ENCODE peak calls at places on chromosomes 11 and 22, in seven cellular contexts. One of them, this sample, is unnamed.

GRCh38 chr11:132925825-132926469 is 606.4 kb downstream of the OPCML start:
- DNase-seq in stimulated activated CD4-positive, alpha-beta T cell treated with anti-CD3 and anti-CD28 coated beads, Interleukin-1b, Interleukin-23, amount 100 ng/mL, for 1 hour: no peak
- DNase-seq in HFFc6: no peak
- DNase-seq in non-pigmented ciliary epithelial cell: no peak
- DNase-seq in naive thymus-derived CD8-positive, alpha-beta T cell: no peak
- DNase-seq in H54: no peak
- DNase-seq in cardiac fibroblast: no peak
- DNase-seq in this sample: no peak

GRCh38 chr11:83713701-83714100 is 427.5 kb upstream of the CCDC90B start:
- DNase-seq in stimulated activated CD4-positive, alpha-beta T cell treated with anti-CD3 and anti-CD28 coated beads, Interleukin-1b, Interleukin-23, amount 100 ng/mL, for 1 hour: no peak
- DNase-seq in HFFc6: peak
- DNase-seq in non-pigmented ciliary epithelial cell: peak
- DNase-seq in naive thymus-derived CD8-positive, alpha-beta T cell: no peak
- DNase-seq in H54: no peak
- DNase-seq in cardiac fibroblast: peak
- DNase-seq in this sample: no peak

GRCh38 chr22:37457093-37457893 is 28.9 kb downstream of the MFNG start:
- DNase-seq in stimulated activated CD4-positive, alpha-beta T cell treated with anti-CD3 and anti-CD28 coated beads, Interleukin-1b, Interleukin-23, amount 100 ng/mL, for 1 hour: peak
- DNase-seq in HFFc6: peak
- DNase-seq in non-pigmented ciliary epithelial cell: no peak
- DNase-seq in naive thymus-derived CD8-positive, alpha-beta T cell: peak
- DNase-seq in H54: peak
- DNase-seq in cardiac fibroblast: peak
- DNase-seq in this sample: no peak

GRCh38 chr11:105000797-105001196 is 22.2 kb downstream of the CASP5 start:
- DNase-seq in stimulated activated CD4-positive, alpha-beta T cell treated with anti-CD3 and anti-CD28 coated beads, Interleukin-1b, Interleukin-23, amount 100 ng/mL, for 1 hour: peak
- DNase-seq in HFFc6: no peak
- DNase-seq in non-pigmented ciliary epithelial cell: no peak
- DNase-seq in naive thymus-derived CD8-positive, alpha-beta T cell: peak
- DNase-seq in H54: no peak
- DNase-seq in cardiac fibroblast: no peak
- DNase-seq in this sample: no peak

GRCh38 chr22:37657590-37658132 is 862 bp upstream of the PDXP start:
- DNase-seq in stimulated activated CD4-positive, alpha-beta T cell treated with anti-CD3 and anti-CD28 coated beads, Interleukin-1b, Interleukin-23, amount 100 ng/mL, for 1 hour: no peak
- DNase-seq in HFFc6: peak
- DNase-seq in non-pigmented ciliary epithelial cell: no peak
- DNase-seq in naive thymus-derived CD8-positive, alpha-beta T cell: no peak
- DNase-seq in H54: peak
- DNase-seq in cardiac fibroblast: no peak
- DNase-seq in this sample: no peak

GRCh38 chr11:115921540-115921939 is 417.3 kb upstream of the CADM1 start:
- DNase-seq in stimulated activated CD4-positive, alpha-beta T cell treated with anti-CD3 and anti-CD28 coated beads, Interleukin-1b, Interleukin-23, amount 100 ng/mL, for 1 hour: no peak
- DNase-seq in HFFc6: no peak
- DNase-seq in non-pigmented ciliary epithelial cell: no peak
- DNase-seq in naive thymus-derived CD8-positive, alpha-beta T cell: no peak
- DNase-seq in H54: no peak
- DNase-seq in cardiac fibroblast: no peak
- DNase-seq in this sample: no peak

GRCh38 chr11:26780686-26781085 is 58.8 kb upstream of the SLC5A12 start:
- DNase-seq in stimulated activated CD4-positive, alpha-beta T cell treated with anti-CD3 and anti-CD28 coated beads, Interleukin-1b, Interleukin-23, amount 100 ng/mL, for 1 hour: no peak
- DNase-seq in HFFc6: peak
- DNase-seq in non-pigmented ciliary epithelial cell: peak
- DNase-seq in naive thymus-derived CD8-positive, alpha-beta T cell: no peak
- DNase-seq in H54: no peak
- DNase-seq in cardiac fibroblast: no peak
- DNase-seq in this sample: no peak

GRCh38 chr11:28697920-28698827 is 590.0 kb downstream of the METTL15 start:
- DNase-seq in stimulated activated CD4-positive, alpha-beta T cell treated with anti-CD3 and anti-CD28 coated beads, Interleukin-1b, Interleukin-23, amount 100 ng/mL, for 1 hour: peak
- DNase-seq in HFFc6: no peak
- DNase-seq in non-pigmented ciliary epithelial cell: no peak
- DNase-seq in naive thymus-derived CD8-positive, alpha-beta T cell: no peak
- DNase-seq in H54: no peak
- DNase-seq in cardiac fibroblast: peak
- DNase-seq in this sample: no peak

GRCh38 chr22:31442768-31443489 is 43.5 kb downstream of the DRG1 start:
- DNase-seq in stimulated activated CD4-positive, alpha-beta T cell treated with anti-CD3 and anti-CD28 coated beads, Interleukin-1b, Interleukin-23, amount 100 ng/mL, for 1 hour: no peak
- DNase-seq in HFFc6: no peak
- DNase-seq in non-pigmented ciliary epithelial cell: no peak
- DNase-seq in naive thymus-derived CD8-positive, alpha-beta T cell: no peak
- DNase-seq in H54: no peak
- DNase-seq in cardiac fibroblast: no peak
- DNase-seq in this sample: no peak

GRCh38 chr22:43267332-43267731 is 75.8 kb downstream of the SCUBE1 start:
- DNase-seq in stimulated activated CD4-positive, alpha-beta T cell treated with anti-CD3 and anti-CD28 coated beads, Interleukin-1b, Interleukin-23, amount 100 ng/mL, for 1 hour: no peak
- DNase-seq in HFFc6: no peak
- DNase-seq in non-pigmented ciliary epithelial cell: no peak
- DNase-seq in naive thymus-derived CD8-positive, alpha-beta T cell: no peak
- DNase-seq in H54: no peak
- DNase-seq in cardiac fibroblast: no peak
- DNase-seq in this sample: no peak